ENCODE peak calls at places on chromosome 1, in seven cellular contexts. One of them, this sample, is unnamed.

GRCh38 chr1:178093150-178093957 is 550 bp upstream of the RASAL2 start:
- DNase-seq in CD4-positive, alpha-beta memory T cell: peak
- DNase-seq in left lung: peak
- DNase-seq in tibial artery: peak
- DNase-seq in GM12865: peak
- DNase-seq in C1 segment of cervical spinal cord: peak
- DNase-seq in astrocyte: peak
- DNase-seq in this sample: peak

GRCh38 chr1:54137532-54138061 is 15.2 kb downstream of the CDCP2 start:
- DNase-seq in CD4-positive, alpha-beta memory T cell: no peak
- DNase-seq in left lung: no peak
- DNase-seq in tibial artery: no peak
- DNase-seq in GM12865: no peak
- DNase-seq in C1 segment of cervical spinal cord: no peak
- DNase-seq in astrocyte: peak
- DNase-seq in this sample: no peak

GRCh38 chr1:209819059-209819458 is 8.7 kb upstream of the UTP25 start:
- DNase-seq in CD4-positive, alpha-beta memory T cell: no peak
- DNase-seq in left lung: no peak
- DNase-seq in tibial artery: no peak
- DNase-seq in GM12865: no peak
- DNase-seq in C1 segment of cervical spinal cord: no peak
- DNase-seq in astrocyte: no peak
- DNase-seq in this sample: no peak

GRCh38 chr1:3625151-3625907 is 514 bp downstream of the TPRG1L start:
- DNase-seq in CD4-positive, alpha-beta memory T cell: no peak
- DNase-seq in left lung: no peak
- DNase-seq in tibial artery: no peak
- DNase-seq in GM12865: peak
- DNase-seq in C1 segment of cervical spinal cord: no peak
- DNase-seq in astrocyte: peak
- DNase-seq in this sample: no peak

GRCh38 chr1:15013767-15014166 is 139.8 kb upstream of the TMEM51 start:
- DNase-seq in CD4-positive, alpha-beta memory T cell: no peak
- DNase-seq in left lung: no peak
- DNase-seq in tibial artery: no peak
- DNase-seq in GM12865: no peak
- DNase-seq in C1 segment of cervical spinal cord: no peak
- DNase-seq in astrocyte: no peak
- DNase-seq in this sample: no peak

GRCh38 chr1:143651350-143651992 is 320.3 kb downstream of the FAM72C start:
- DNase-seq in CD4-positive, alpha-beta memory T cell: no peak
- DNase-seq in left lung: no peak
- DNase-seq in tibial artery: no peak
- DNase-seq in GM12865: no peak
- DNase-seq in C1 segment of cervical spinal cord: no peak
- DNase-seq in astrocyte: no peak
- DNase-seq in this sample: no peak

GRCh38 chr1:22131875-22132486 is 10.9 kb downstream of the WNT4 start:
- DNase-seq in CD4-positive, alpha-beta memory T cell: peak
- DNase-seq in left lung: no peak
- DNase-seq in tibial artery: no peak
- DNase-seq in GM12865: peak
- DNase-seq in C1 segment of cervical spinal cord: no peak
- DNase-seq in astrocyte: no peak
- DNase-seq in this sample: peak

GRCh38 chr1:10721381-10722321 is 74.8 kb downstream of the CASZ1 start:
- DNase-seq in CD4-positive, alpha-beta memory T cell: no peak
- DNase-seq in left lung: no peak
- DNase-seq in tibial artery: no peak
- DNase-seq in GM12865: no peak
- DNase-seq in C1 segment of cervical spinal cord: no peak
- DNase-seq in astrocyte: no peak
- DNase-seq in this sample: no peak

GRCh38 chr1:244329591-244330317 is 122.0 kb downstream of the ADSS2 start:
- DNase-seq in CD4-positive, alpha-beta memory T cell: no peak
- DNase-seq in left lung: no peak
- DNase-seq in tibial artery: no peak
- DNase-seq in GM12865: no peak
- DNase-seq in C1 segment of cervical spinal cord: no peak
- DNase-seq in astrocyte: no peak
- DNase-seq in this sample: no peak

This sample was measured in immature natural killer cell.